ENCODE peak calls at places on chromosomes 1 and 21, in six cellular contexts. M is fibroblast of pulmonary artery; A is iPS DF 6.9; J is stimulated activated CD8-positive, alpha-beta memory T cell treated with anti-CD3 and anti-CD28 coated beads, Interleukin-7, amount 100 ng/mL, for 48 hours; X is M059J; W is stimulated activated CD4-positive, alpha-beta T cell treated with anti-CD3 and anti-CD28 coated beads, TNF-alpha, amount 100 ng/mL, for 4 hours. U is an unnamed sample.

GRCh38 chr1:53620620-53620957 is 118.4 kb downstream of the GLIS1 start:
- DNase-seq in M (no peak), A (no peak), J (no peak), X (no peak), W (no peak), U (no peak)

GRCh38 chr1:15627343-15627988 is 10.2 kb downstream of the DDI2 start:
- DNase-seq in M (no peak), A (no peak), J (no peak), X (no peak), W (no peak), U (no peak)

GRCh38 chr21:25790122-25790951 is 55.6 kb downstream of the GABPA start:
- DNase-seq in M (peak), A (no peak), J (no peak), X (peak), W (no peak), U (peak)

GRCh38 chr1:201295861-201296260 is 12.6 kb downstream of the PKP1 start:
- DNase-seq in M (peak), A (no peak), J (no peak), X (peak), W (no peak), U (peak)

GRCh38 chr1:30537279-30537678 is 186.1 kb downstream of the MATN1 start:
- DNase-seq in M (no peak), A (no peak), J (no peak), X (no peak), W (no peak), U (no peak)

GRCh38 chr1:11736746-11737639 is 1.1 kb downstream of the AGTRAP start:
- DNase-seq in M (peak), A (peak), J (no peak), X (peak), W (no peak), U (peak)

GRCh38 chr1:87399264-87399663 is 70.6 kb downstream of the LMO4 start:
- DNase-seq in M (no peak), A (no peak), J (no peak), X (peak), W (no peak), U (no peak)

GRCh38 chr1:1806890-1807289 is 28.6 kb upstream of the NADK start:
- DNase-seq in M (no peak), A (no peak), J (no peak), X (peak), W (no peak), U (no peak)

GRCh38 chr1:212179394-212180076 is 105.7 kb upstream of the PPP2R5A start:
- DNase-seq in M (peak), A (no peak), J (no peak), X (peak), W (no peak), U (peak)

GRCh38 chr1:208254862-208255261 is 10.7 kb upstream of the PLXNA2 start:
- DNase-seq in M (peak), A (no peak), J (no peak), X (peak), W (no peak), U (no peak)

GRCh38 chr1:156876281-156876680 is 15.6 kb downstream of the NTRK1 start:
- DNase-seq in M (no peak), A (no peak), J (no peak), X (no peak), W (no peak), U (no peak)

GRCh38 chr1:207815466-207815865 is 63.6 kb downstream of the CD46 start:
- DNase-seq in M (no peak), A (no peak), J (no peak), X (no peak), W (no peak), U (no peak)

GRCh38 chr1:147472489-147472888 is 68.8 kb upstream of the BCL9 start:
- DNase-seq in M (no peak), A (no peak), J (no peak), X (no peak), W (no peak), U (no peak)

GRCh38 chr1:7558921-7559869 is 211.9 kb upstream of the VAMP3 start:
- DNase-seq in M (no peak), A (no peak), J (no peak), X (no peak), W (no peak), U (no peak)

GRCh38 chr1:27856561-27857343 is 15.6 kb upstream of the THEMIS2 start:
- DNase-seq in M (no peak), A (no peak), J (no peak), X (no peak), W (no peak), U (no peak)

GRCh38 chr1:117370509-117370908 is 3.3 kb downstream of the MAN1A2 start:
- DNase-seq in M (no peak), A (no peak), J (no peak), X (no peak), W (no peak), U (no peak)

GRCh38 chr1:161749509-161750407 is at the start of gene DUSP12:
- DNase-seq in M (peak), A (peak), J (peak), X (peak), W (peak), U (peak)

GRCh38 chr21:36856643-36857042 is 109.8 kb downstream of the HLCS start:
- DNase-seq in M (no peak), A (no peak), J (no peak), X (no peak), W (no peak), U (no peak)

GRCh38 chr1:54980528-54981241 is at the start of gene TMEM61:
- DNase-seq in M (no peak), A (no peak), J (no peak), X (no peak), W (no peak), U (no peak)

GRCh38 chr1:230112131-230112701 is 45.2 kb downstream of the GALNT2 start:
- DNase-seq in M (no peak), A (no peak), J (no peak), X (no peak), W (no peak), U (no peak)